ENCODE peak calls at places on chromosomes 16 and 17, in four cellular contexts. O, H, M and D are unnamed samples.
A peak's percentile ranks its signal among the peaks of the same experiment; 100 is the strongest.

GRCh38 chr17:57440522-57441269 is 184.4 kb downstream of the MSI2 start:
- DNase-seq in O (peak; percentile 98), H (peak; percentile 81), M (peak; percentile 88), D (peak; percentile 58)

GRCh38 chr16:27960619-27961295 is 102.8 kb downstream of the GSG1L start:
- DNase-seq in O (no peak), H (no peak), M (no peak), D (no peak)

GRCh38 chr16:67800252-67801046 is 5.9 kb downstream of the RANBP10 start:
- DNase-seq in O (no peak), H (no peak), M (no peak), D (no peak)

GRCh38 chr17:40399185-40399584 is 18.5 kb downstream of the TOP2A start:
- DNase-seq in O (peak; percentile 52), H (peak; percentile 72), M (peak; percentile 74), D (peak; percentile 56)

GRCh38 chr17:7383742-7384488 is 3.0 kb downstream of the TNK1 start:
- DNase-seq in O (peak; percentile 46), H (peak; percentile 91), M (peak; percentile 13), D (no peak)

GRCh38 chr16:3058173-3059030 is 7.0 kb upstream of the IL32 start:
- DNase-seq in O (no peak), H (peak; percentile 80), M (no peak), D (peak; percentile 66)

GRCh38 chr17:2881295-2881694 is 85.1 kb downstream of the RAP1GAP2 start:
- DNase-seq in O (no peak), H (no peak), M (no peak), D (no peak)

GRCh38 chr17:64457156-64457555 is 8.2 kb downstream of the MILR1 start:
- DNase-seq in O (peak; percentile 84), H (no peak), M (peak; percentile 66), D (no peak)

GRCh38 chr16:47873434-47873833 is 282.4 kb downstream of the ABCC12 start:
- DNase-seq in O (no peak), H (no peak), M (no peak), D (peak; percentile 60)

GRCh38 chr17:48611213-48611612 is 396 bp upstream of the HOXB7 start:
- DNase-seq in O (no peak), H (no peak), M (peak; percentile 43), D (no peak)

GRCh38 chr17:7186241-7186640 is 7.1 kb upstream of the ASGR1 start:
- DNase-seq in O (no peak), H (no peak), M (no peak), D (no peak)

GRCh38 chr17:41518789-41519449 is at the start of gene KRT15:
- DNase-seq in O (no peak), H (no peak), M (peak; percentile 28), D (no peak)

GRCh38 chr17:77999413-78000173 is 41.1 kb downstream of the TNRC6C start:
- DNase-seq in O (peak; percentile 60), H (no peak), M (peak; percentile 44), D (no peak)